ENCODE peak calls at places on chromosomes 7 and 10, in four cellular contexts. Z, Y, U and G are unnamed samples.

GRCh38 chr10:48658243-48658888 is 26.3 kb upstream of the WDFY4 start:
- DNase-seq in Z (no peak), Y (peak; percentile 76), U (peak; percentile 76), G (peak; percentile 59)

GRCh38 chr7:450741-451140 is 68.9 kb downstream of the PDGFA start:
- DNase-seq in Z (no peak), Y (no peak), U (no peak), G (no peak)

GRCh38 chr10:93963434-93963833 is 30.3 kb upstream of the PLCE1 start:
- DNase-seq in Z (no peak), Y (no peak), U (no peak), G (no peak)

GRCh38 chr10:5816170-5816569 is 2.9 kb upstream of the GDI2 start:
- DNase-seq in Z (no peak), Y (no peak), U (no peak), G (no peak)

GRCh38 chr10:33134011-33134751 is 176.2 kb upstream of the ITGB1 start:
- DNase-seq in Z (peak; percentile 88), Y (peak; percentile 78), U (no peak), G (peak; percentile 21)

GRCh38 chr10:86233131-86233530 is 133.5 kb downstream of the GRID1 start:
- DNase-seq in Z (no peak), Y (no peak), U (no peak), G (no peak)

GRCh38 chr7:110601710-110602109 is 489.2 kb upstream of the LRRN3 start:
- DNase-seq in Z (no peak), Y (no peak), U (no peak), G (no peak)

GRCh38 chr7:121151663-121152344 is 163.3 kb downstream of the CPED1 start:
- DNase-seq in Z (no peak), Y (no peak), U (no peak), G (no peak)

GRCh38 chr7:20742913-20743312 is 43.8 kb downstream of the SP8 start:
- DNase-seq in Z (no peak), Y (no peak), U (no peak), G (no peak)

GRCh38 chr7:32616625-32617024 is 121.3 kb downstream of the AVL9 start:
- DNase-seq in Z (peak; percentile 70), Y (no peak), U (no peak), G (no peak)

GRCh38 chr7:130356121-130356759 is 11.6 kb downstream of the CPA5 start:
- DNase-seq in Z (peak; percentile 86), Y (no peak), U (peak; percentile 81), G (no peak)

GRCh38 chr10:125284875-125285597 is 124.7 kb upstream of the CTBP2 start:
- DNase-seq in Z (no peak), Y (no peak), U (no peak), G (no peak)

GRCh38 chr10:102673961-102674511 is 29.8 kb downstream of the TRIM8 start:
- DNase-seq in Z (no peak), Y (no peak), U (no peak), G (no peak)

GRCh38 chr10:88213206-88213605 is 349.8 kb downstream of the PTEN start:
- DNase-seq in Z (no peak), Y (no peak), U (no peak), G (no peak)

GRCh38 chr10:59047957-59048618 is 128.4 kb upstream of the PHYHIPL start:
- DNase-seq in Z (no peak), Y (no peak), U (no peak), G (no peak)

GRCh38 chr10:58641708-58642107 is 129.0 kb downstream of the BICC1 start:
- DNase-seq in Z (no peak), Y (no peak), U (no peak), G (no peak)

GRCh38 chr10:123359539-123359938 is 205.3 kb downstream of the BUB3 start:
- DNase-seq in Z (no peak), Y (no peak), U (no peak), G (no peak)

GRCh38 chr7:150895809-150896208 is 43.5 kb downstream of the AOC1 start:
- DNase-seq in Z (no peak), Y (no peak), U (no peak), G (no peak)

GRCh38 chr7:135763261-135763660 is 14.6 kb upstream of the FAM180A start:
- DNase-seq in Z (no peak), Y (no peak), U (no peak), G (no peak)

GRCh38 chr7:101615446-101615845 is 13.7 kb downstream of the MYL10 start:
- DNase-seq in Z (no peak), Y (no peak), U (no peak), G (no peak)

GRCh38 chr7:127654404-127655392 is 2.7 kb downstream of the SND1 start:
- DNase-seq in Z (no peak), Y (no peak), U (no peak), G (no peak)

GRCh38 chr10:124719213-124719851 is 24.8 kb downstream of the FAM53B start:
- DNase-seq in Z (no peak), Y (peak; percentile 87), U (peak; percentile 65), G (no peak)

GRCh38 chr7:69817835-69818646 is 219.8 kb downstream of the AUTS2 start:
- DNase-seq in Z (no peak), Y (no peak), U (no peak), G (no peak)

GRCh38 chr7:149459201-149459539 is 1.7 kb downstream of the ZNF777 start:
- DNase-seq in Z (no peak), Y (no peak), U (no peak), G (no peak)

GRCh38 chr7:129698516-129699418 is 87.2 kb downstream of the NRF1 start:
- DNase-seq in Z (no peak), Y (no peak), U (no peak), G (no peak)

GRCh38 chr7:100119701-100120517 is 475 bp downstream of the CNPY4 start:
- DNase-seq in Z (no peak), Y (peak; percentile 66), U (peak; percentile 67), G (no peak)

GRCh38 chr10:124565565-124566221 is 104.1 kb downstream of the LHPP start:
- DNase-seq in Z (no peak), Y (no peak), U (peak; percentile 63), G (no peak)

GRCh38 chr10:132170561-132171361 is 16.0 kb upstream of the DPYSL4 start:
- DNase-seq in Z (no peak), Y (no peak), U (no peak), G (no peak)

GRCh38 chr10:96588601-96589419 is 2.0 kb upstream of the TM9SF3 start:
- DNase-seq in Z (no peak), Y (no peak), U (no peak), G (no peak)

GRCh38 chr10:84205853-84206513 is 11.6 kb downstream of the CDHR1 start:
- DNase-seq in Z (no peak), Y (no peak), U (no peak), G (no peak)

GRCh38 chr10:84205049-84205852 is 10.9 kb downstream of the CDHR1 start:
- DNase-seq in Z (no peak), Y (peak; percentile 80), U (peak; percentile 10), G (peak; percentile 49)

GRCh38 chr10:84204610-84205009 is 10.3 kb downstream of the CDHR1 start:
- DNase-seq in Z (no peak), Y (no peak), U (no peak), G (no peak)

GRCh38 chr10:84202349-84202748 is 8.0 kb downstream of the CDHR1 start:
- DNase-seq in Z (no peak), Y (no peak), U (no peak), G (no peak)

DNA sequence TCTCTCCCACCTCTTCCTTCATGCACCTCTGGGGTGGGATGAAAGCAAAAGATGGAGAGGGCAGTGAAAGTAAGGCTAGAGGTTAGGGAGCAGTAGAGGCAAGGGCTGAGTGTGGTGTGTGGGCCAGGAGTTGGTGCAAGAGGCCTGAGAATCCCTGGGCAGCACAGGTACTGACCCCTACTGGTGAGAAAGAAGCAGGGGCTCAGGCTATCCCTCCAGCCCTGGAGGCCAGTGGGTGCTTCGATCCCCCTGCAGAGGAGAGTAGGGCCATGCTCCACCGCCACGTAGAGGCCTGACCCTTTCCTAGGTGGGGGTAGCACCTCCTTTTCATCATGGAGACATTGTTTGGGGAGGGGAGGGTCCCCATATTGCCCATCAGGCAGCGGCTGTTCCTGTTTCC is 9.8 kb downstream of the CDHR1 start:
- DNase-seq in Z (no peak), Y (no peak), U (no peak), G (no peak)
- TF ChIP-seq CTCF in Z (peak; percentile 19), Y (peak; percentile 34), U (no peak), G (no peak)

GRCh38 chr7:1468899-1469298 is 9.6 kb upstream of the MICALL2 start:
- DNase-seq in Z (no peak), Y (no peak), U (no peak), G (no peak)

GRCh38 chr7:1468203-1468602 is 8.9 kb upstream of the MICALL2 start:
- DNase-seq in Z (no peak), Y (no peak), U (no peak), G (no peak)

GRCh38 chr7:1463685-1464223 is 4.5 kb upstream of the MICALL2 start:
- DNase-seq in Z (no peak), Y (peak; percentile 46), U (no peak), G (no peak)

GRCh38 chr7:1464694-1465093 is 5.4 kb upstream of the MICALL2 start:
- DNase-seq in Z (no peak), Y (no peak), U (no peak), G (no peak)

DNA sequence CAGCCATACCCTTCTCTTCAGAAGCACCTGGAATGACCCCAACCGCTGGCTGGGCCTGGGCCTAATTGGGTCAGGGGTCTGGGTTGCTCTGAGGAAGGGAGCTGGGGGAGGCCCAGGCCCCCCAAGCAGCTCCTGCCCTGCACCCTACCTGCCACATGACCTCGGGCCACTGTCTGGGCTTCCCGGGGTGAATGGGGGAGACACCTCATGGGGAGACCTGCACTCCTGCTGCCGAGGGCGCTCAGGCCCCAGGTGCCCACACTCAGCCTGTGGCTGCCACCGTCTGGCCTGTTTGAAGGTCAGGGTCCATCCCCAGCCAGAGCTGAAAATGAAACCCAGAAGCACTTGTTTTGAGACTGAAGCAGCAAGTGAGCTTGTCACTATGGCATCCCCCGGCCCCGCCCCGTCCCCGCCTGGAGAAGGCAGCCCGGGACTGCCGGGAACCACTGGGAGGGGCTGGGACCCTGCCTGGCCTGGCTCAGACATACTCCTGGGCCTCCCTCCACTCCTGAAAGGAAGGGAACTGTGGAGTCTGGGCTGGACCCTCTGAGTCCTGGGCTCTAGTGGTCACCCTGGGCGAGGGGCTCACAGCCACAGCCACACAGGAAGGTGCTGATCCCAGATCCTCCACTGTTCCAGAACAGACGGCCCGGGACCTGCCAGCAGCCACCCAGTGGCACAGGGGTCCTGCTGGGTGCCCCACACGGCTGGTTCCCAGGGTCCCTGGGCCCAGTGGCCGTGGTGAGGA is 7.4 kb upstream of the MICALL2 start:
- DNase-seq in Z (no peak), Y (peak; percentile 89), U (no peak), G (no peak)
- TF ChIP-seq CTCF in Z (no peak), Y (no peak), U (no peak), G (no peak)

GRCh38 chr10:63595072-63595471 is 73.9 kb downstream of the REEP3 start:
- DNase-seq in Z (no peak), Y (no peak), U (no peak), G (no peak)
- TF ChIP-seq CTCF in Z (no peak), Y (no peak), U (peak; percentile 11), G (no peak)

DNA sequence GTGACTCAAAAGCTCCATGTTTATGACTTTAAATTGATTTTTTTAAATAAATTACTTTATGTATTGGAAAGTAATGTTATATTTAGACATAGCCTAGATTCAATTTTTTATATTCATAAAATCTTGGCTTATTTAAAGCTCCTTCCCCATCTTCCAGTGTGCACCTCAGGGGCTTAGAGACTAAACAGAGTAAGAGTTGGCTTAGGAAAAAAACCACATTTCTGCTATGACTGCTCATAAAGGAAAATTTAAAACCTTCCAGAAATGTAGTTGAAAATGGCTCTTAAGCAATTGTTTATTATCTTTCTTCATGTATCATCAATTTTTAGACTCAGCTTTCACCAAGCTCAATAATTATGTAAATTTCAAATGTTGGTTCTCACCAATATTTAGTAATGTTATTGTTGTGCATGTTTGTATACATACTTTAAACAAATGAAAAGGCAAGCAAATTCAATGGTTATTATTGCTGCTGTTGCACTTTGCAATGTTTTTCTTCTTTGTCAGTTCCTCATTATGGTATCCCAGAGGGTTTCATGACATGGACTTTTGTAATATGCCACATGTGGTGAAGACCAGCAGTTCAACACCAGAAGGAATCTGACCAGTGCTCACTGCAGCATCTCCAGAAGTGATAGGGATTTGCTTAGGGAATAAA is 700.1 kb upstream of the ANKRD30A start:
- DNase-seq in Z (no peak), Y (no peak), U (no peak), G (no peak)
- TF ChIP-seq CTCF in Z (no peak), Y (no peak), U (no peak), G (no peak)